ENCODE peak calls at places on chromosomes 12 and 14, in six cellular contexts. K is A549, Z is uterus, V is aorta, Y is OCI-LY7, D is fibroblast of lung. C is an unnamed sample.

GRCh38 chr14:38302966-38303365 is 47.1 kb upstream of the CLEC14A start:
- DNase-seq in K (no peak), V (no peak), Z (no peak), Y (no peak), D (no peak), C (no peak)

GRCh38 chr12:22121224-22121623 is 75.2 kb downstream of the CMAS start:
- DNase-seq in K (peak; percentile 20), Y (peak; percentile 22), V (peak; percentile 34), Z (no peak), D (no peak), C (peak; percentile 65)

GRCh38 chr12:103178681-103179080 is 221.2 kb downstream of the ASCL1 start:
- DNase-seq in Z (no peak), V (no peak), K (no peak), D (no peak), Y (no peak), C (no peak)

GRCh38 chr14:30227871-30228270 is 300.2 kb upstream of the PRKD1 start:
- DNase-seq in K (no peak), V (peak; percentile 50), Y (no peak), D (peak; percentile 68), Z (peak; percentile 41), C (no peak)

GRCh38 chr14:49612671-49613070 is 7.8 kb downstream of the RPL36AL start:
- DNase-seq in Z (no peak), D (no peak), Y (no peak), K (no peak), V (no peak), C (no peak)

GRCh38 chr12:108856428-108857157 is 790 bp downstream of the SSH1 start:
- DNase-seq in Z (peak; percentile 52), V (peak; percentile 88), D (peak; percentile 89), K (peak; percentile 73), Y (peak; percentile 26), C (peak; percentile 23)

GRCh38 chr12:32116897-32117296 is 10.2 kb downstream of the BICD1 start:
- DNase-seq in K (no peak), V (no peak), Y (no peak), Z (no peak), D (peak; percentile 80), C (no peak)

GRCh38 chr12:95701275-95701674 is 89.3 kb downstream of the NTN4 start:
- DNase-seq in V (no peak), K (no peak), Z (no peak), Y (no peak), D (peak; percentile 42), C (no peak)

GRCh38 chr12:126915309-126915708 is 1351.7 kb upstream of the TMEM132C start:
- DNase-seq in Y (no peak), K (no peak), D (no peak), Z (no peak), V (no peak), C (no peak)

GRCh38 chr12:105355752-105356151 is 25.3 kb downstream of the C12orf75 start:
- DNase-seq in Y (no peak), V (no peak), Z (no peak), K (peak; percentile 36), D (peak; percentile 82), C (peak; percentile 21)

GRCh38 chr14:21136024-21136423 is 19.8 kb downstream of the OR5AU1 start:
- DNase-seq in V (no peak), D (peak; percentile 11), K (peak; percentile 20), Y (peak; percentile 50), Z (no peak), C (no peak)

GRCh38 chr12:104303538-104304151 is at the start of gene EID3:
- DNase-seq in K (peak; percentile 90), V (peak; percentile 95), Z (peak; percentile 93), Y (peak; percentile 70), D (peak; percentile 81), C (no peak)

GRCh38 chr12:19021646-19022045 is 107.9 kb upstream of the PLEKHA5 start:
- DNase-seq in Y (no peak), K (peak; percentile 55), V (no peak), D (peak; percentile 47), Z (no peak), C (no peak)

GRCh38 chr12:67772276-67773169 is 124.0 kb downstream of the DYRK2 start:
- DNase-seq in K (peak; percentile 12), V (no peak), Y (no peak), D (peak; percentile 81), Z (peak; percentile 18), C (peak; percentile 42)

GRCh38 chr14:68081489-68081888 is 261.9 kb downstream of the RAD51B start:
- DNase-seq in Y (no peak), Z (no peak), V (no peak), K (no peak), D (no peak), C (no peak)

GRCh38 chr12:101948365-101948764 is 71.0 kb downstream of the DRAM1 start:
- DNase-seq in D (no peak), K (no peak), Z (no peak), V (no peak), Y (no peak), C (no peak)

GRCh38 chr14:90604356-90604755 is 207.5 kb downstream of the CALM1 start:
- DNase-seq in Z (no peak), K (no peak), V (no peak), D (peak; percentile 68), Y (no peak), C (no peak)

GRCh38 chr14:90605430-90605829 is 208.6 kb downstream of the CALM1 start:
- DNase-seq in Y (no peak), D (no peak), K (no peak), V (no peak), Z (no peak), C (no peak)

GRCh38 chr14:90607141-90607540 is 209.1 kb downstream of the TTC7B start:
- DNase-seq in Y (no peak), D (no peak), K (no peak), Z (no peak), V (no peak), C (no peak)

GRCh38 chr14:90608281-90608680 is 207.9 kb downstream of the TTC7B start:
- DNase-seq in V (no peak), Y (no peak), Z (no peak), K (no peak), D (no peak), C (no peak)

DNA sequence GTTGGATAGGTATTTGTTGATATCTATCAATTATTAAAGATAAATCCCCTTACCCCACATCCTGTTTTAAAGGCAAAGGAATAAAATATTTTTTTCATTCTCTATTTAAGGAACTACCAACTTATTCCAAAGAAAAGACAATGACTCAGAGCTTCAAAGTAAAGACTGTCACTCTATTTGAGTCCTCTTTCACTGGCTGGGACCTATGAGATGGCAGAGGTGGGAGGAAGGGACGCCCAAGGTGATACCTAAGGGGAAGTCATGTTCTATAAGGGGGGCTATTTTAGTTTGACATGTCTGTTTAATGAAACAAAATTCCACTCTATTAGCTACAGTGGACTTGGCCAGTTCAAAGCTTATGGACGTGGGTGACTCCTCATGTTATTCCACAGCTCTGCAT is 209.6 kb downstream of the CALM1 start:
- DNase-seq in Z (no peak), Y (no peak), D (no peak), V (no peak), K (no peak), C (no peak)
- H3K4me1 ChIP-seq in Z (peaks cover 5% of the 10 kb centered on the region), Y (no peaks in the 10 kb centered on the region), D (no peaks in the 10 kb centered on the region), V (no peaks in the 10 kb centered on the region), K (no peaks in the 10 kb centered on the region), C (no peaks in the 10 kb centered on the region)

GRCh38 chr14:89304972-89305703 is 111.9 kb downstream of the FOXN3 start:
- DNase-seq in D (peak; percentile 80), V (peak; percentile 75), K (no peak), Z (peak; percentile 39), Y (peak; percentile 58), C (no peak)

GRCh38 chr14:89299587-89299986 is 117.4 kb downstream of the FOXN3 start:
- DNase-seq in Z (no peak), Y (no peak), V (no peak), K (no peak), D (no peak), C (no peak)

GRCh38 chr14:89307409-89307808 is 109.6 kb downstream of the FOXN3 start:
- DNase-seq in V (no peak), D (no peak), Y (peak; percentile 58), Z (no peak), K (no peak), C (no peak)

GRCh38 chr14:89302396-89302950 is 114.6 kb downstream of the FOXN3 start:
- DNase-seq in K (no peak), D (no peak), Y (no peak), Z (no peak), V (no peak), C (no peak)

DNA sequence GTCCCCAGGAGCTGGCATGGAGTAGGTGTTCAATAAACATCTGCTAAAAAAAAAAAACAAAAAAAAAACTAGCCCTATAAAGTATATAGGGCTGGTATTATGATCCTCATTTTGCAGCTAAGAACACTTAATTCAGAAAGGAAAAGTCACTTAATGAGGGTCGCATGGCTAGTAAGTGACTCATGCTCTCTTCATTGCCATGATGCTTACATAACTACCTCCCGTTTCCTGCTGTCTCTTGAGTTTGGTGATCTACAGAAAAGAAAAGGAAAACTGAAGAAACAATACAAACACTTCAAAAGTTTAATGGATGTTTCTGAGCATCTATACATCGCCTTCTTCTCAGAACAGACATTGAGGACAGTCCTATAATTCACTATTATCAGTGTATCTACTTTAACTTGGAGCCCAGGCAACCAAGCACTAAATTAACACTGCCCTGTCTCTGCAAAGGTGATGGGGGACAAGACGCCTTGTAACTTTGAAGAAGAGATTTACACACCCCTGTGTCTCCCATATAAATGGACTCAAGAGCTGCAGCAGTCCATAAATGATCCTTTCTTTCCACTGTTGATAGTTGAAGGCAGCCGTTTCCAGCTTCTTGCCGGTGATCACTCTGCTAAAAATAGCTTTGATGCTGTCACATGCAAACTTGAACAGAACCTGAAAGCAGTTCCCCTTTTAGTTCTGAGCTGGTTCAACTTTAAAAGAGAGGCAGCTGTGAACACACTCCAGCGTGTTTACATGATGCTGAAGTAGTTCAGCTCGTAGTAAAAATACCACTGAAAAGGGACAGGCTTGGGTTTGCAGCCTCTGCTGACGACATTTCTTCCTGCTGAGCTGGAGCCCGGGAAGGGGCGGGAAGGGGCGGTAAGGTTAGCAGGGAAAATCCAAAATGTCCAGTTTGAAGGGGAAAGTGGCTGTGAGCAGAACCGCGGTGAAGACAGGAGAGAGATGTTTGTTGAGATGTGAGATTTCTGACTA is 113.3 kb downstream of the FOXN3 start:
- DNase-seq in D (peak; percentile 89), Y (peak; percentile 94), V (peak; percentile 82), Z (peak; percentile 65), K (no peak), C (no peak)
- H3K4me3 ChIP-seq in D (peak overlapping the region; percentile 29), Y (peak overlapping the region; percentile 65), V (no peak overlapping the region), Z (peak overlapping the region; percentile 14), K (no peak overlapping the region), C (no peak overlapping the region)

GRCh38 chr14:98931126-98931525 is 340.9 kb downstream of the BCL11B start:
- DNase-seq in V (no peak), Z (no peak), Y (no peak), K (no peak), D (no peak), C (no peak)
- H3K4me1 ChIP-seq in V (no peaks in the 10 kb centered on the region), Z (no peaks in the 10 kb centered on the region), Y (peaks cover 6% of the 10 kb centered on the region), K (peaks cover 15% of the 10 kb centered on the region), D (no peaks in the 10 kb centered on the region), C (no peaks in the 10 kb centered on the region)

DNA sequence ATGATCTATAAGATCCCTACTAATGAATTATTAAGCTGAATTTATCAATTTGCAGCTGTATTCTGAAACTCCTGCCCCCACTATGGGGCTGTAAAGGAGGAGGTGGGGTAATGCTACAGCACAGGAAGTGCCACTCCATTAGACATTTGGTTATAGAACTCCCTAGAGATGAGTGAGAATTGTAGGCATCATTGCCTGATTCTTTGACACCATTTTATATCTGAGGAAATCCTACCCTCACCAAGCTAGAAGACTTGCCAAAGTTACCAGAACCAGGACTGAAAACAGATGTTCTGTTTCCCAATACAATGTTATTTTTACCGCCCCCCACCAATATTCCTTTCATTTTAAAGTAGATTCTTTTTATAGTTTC is 182.4 kb downstream of the EGLN3 start:
- DNase-seq in Y (no peak), Z (no peak), V (no peak), K (no peak), D (no peak), C (no peak)
- H3K4me3 ChIP-seq in Y (no peak overlapping the region), Z (no peak overlapping the region), V (no peak overlapping the region), K (no peak overlapping the region), D (no peak overlapping the region), C (no peak overlapping the region)

GRCh38 chr12:41512531-41512930 is 324.4 kb downstream of the PDZRN4 start:
- DNase-seq in Z (no peak), D (no peak), Y (no peak), V (no peak), K (no peak), C (no peak)
- H3K4me1 ChIP-seq in Z (no peaks in the 10 kb centered on the region), D (no peaks in the 10 kb centered on the region), Y (peaks cover 28% of the 10 kb centered on the region), V (no peaks in the 10 kb centered on the region), K (no peaks in the 10 kb centered on the region), C (no peaks in the 10 kb centered on the region)

C was measured in Caco-2.